ENCODE peak calls at places on chromosomes 3 and 15, in four cellular contexts. U is H1, X is IMR-90, E is mesenchymal stem cell. M is an unnamed sample.

GRCh38 chr3:113695426-113695817 is 1.0 kb downstream of the USF3 start:
- DNase-seq in U (no peak), E (no peak), X (peak), M (no peak)

GRCh38 chr3:127087441-127087840 is 104.5 kb downstream of the PLXNA1 start:
- DNase-seq in X (no peak), E (no peak), U (no peak), M (no peak)

GRCh38 chr3:172512363-172512762 is 10.9 kb downstream of the TNFSF10 start:
- DNase-seq in U (no peak), X (no peak), E (peak), M (no peak)

GRCh38 chr15:60932051-60932915 is 296.8 kb downstream of the RORA start:
- DNase-seq in E (peak), X (peak), U (no peak), M (peak)

GRCh38 chr3:126358038-126358815 is 1.0 kb upstream of the KLF15 start:
- DNase-seq in U (no peak), X (no peak), E (peak), M (peak)

GRCh38 chr15:81279621-81280051 is 44.3 kb downstream of the STARD5 start:
- DNase-seq in X (no peak), U (no peak), E (peak), M (peak)

GRCh38 chr3:15384510-15385237 is 42.7 kb downstream of the METTL6 start:
- DNase-seq in X (no peak), U (no peak), E (no peak), M (no peak)

GRCh38 chr3:198079771-198080520 is 119.9 kb downstream of the LMLN start:
- DNase-seq in U (peak), E (peak), X (peak), M (peak)

GRCh38 chr3:194170793-194171192 is 34.8 kb downstream of the HES1 start:
- DNase-seq in E (no peak), U (no peak), X (no peak), M (no peak)

GRCh38 chr3:62567097-62568021 is 194.0 kb upstream of the FEZF2 start:
- DNase-seq in U (no peak), E (peak), X (peak), M (no peak)

GRCh38 chr3:8456118-8456811 is 45.4 kb upstream of the LMCD1 start:
- DNase-seq in U (no peak), E (no peak), X (peak), M (no peak)

GRCh38 chr3:170839518-170840100 is 30.4 kb downstream of the RPL22L1 start:
- DNase-seq in X (peak), U (no peak), E (no peak), M (no peak)

GRCh38 chr15:99514306-99514705 is 51.5 kb upstream of the MEF2A start:
- DNase-seq in E (no peak), U (no peak), X (no peak), M (no peak)

DNA sequence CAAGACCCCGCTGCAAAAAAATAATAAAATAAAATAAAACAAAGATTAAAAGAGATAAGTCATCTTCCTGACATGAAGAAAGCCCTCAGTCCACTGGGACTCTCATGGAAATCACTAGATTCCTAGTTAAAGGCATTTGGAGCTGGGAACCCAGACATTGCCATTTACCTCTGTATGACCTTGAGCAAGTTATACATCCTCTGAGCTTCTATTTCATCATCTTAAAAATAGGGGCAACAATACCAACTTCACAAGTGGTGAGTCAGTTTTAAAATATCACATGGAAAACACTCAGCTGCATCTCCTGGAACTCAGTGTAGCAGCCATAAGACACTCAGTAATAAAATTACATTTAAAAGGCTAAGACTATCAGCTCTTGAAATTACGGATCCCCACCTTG is 334.8 kb downstream of the ERC2 start:
- DNase-seq in E (peak), X (peak), U (no peak), M (no peak)
- H3K14ac ChIP-seq in E (no peak), X (no peak), U (no peak), M (no peak)

DNA sequence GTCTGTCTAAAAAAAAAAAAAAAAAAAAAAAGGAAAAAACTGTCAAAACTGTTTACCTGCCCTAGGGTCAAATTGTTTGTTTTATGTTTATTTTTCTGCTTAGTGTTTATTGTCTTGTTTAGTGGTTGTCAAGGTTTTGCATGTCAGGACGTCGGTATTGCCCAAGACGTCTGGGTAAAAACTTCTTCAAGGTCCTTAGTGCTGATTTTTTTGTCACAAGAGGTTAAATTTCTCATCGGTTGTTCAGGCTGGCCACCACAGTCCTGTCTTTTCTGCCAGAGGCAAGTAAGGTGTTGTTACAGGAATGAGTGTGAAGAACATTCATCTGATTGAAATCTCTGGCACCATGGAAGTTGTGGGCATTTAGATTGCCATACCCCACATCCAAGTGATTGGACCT is 7.0 kb downstream of the DET1 start:
- DNase-seq in X (no peak), U (no peak), E (peak), M (no peak)
- H3K14ac ChIP-seq in X (no peak), U (no peak), E (no peak), M (no peak)

DNA sequence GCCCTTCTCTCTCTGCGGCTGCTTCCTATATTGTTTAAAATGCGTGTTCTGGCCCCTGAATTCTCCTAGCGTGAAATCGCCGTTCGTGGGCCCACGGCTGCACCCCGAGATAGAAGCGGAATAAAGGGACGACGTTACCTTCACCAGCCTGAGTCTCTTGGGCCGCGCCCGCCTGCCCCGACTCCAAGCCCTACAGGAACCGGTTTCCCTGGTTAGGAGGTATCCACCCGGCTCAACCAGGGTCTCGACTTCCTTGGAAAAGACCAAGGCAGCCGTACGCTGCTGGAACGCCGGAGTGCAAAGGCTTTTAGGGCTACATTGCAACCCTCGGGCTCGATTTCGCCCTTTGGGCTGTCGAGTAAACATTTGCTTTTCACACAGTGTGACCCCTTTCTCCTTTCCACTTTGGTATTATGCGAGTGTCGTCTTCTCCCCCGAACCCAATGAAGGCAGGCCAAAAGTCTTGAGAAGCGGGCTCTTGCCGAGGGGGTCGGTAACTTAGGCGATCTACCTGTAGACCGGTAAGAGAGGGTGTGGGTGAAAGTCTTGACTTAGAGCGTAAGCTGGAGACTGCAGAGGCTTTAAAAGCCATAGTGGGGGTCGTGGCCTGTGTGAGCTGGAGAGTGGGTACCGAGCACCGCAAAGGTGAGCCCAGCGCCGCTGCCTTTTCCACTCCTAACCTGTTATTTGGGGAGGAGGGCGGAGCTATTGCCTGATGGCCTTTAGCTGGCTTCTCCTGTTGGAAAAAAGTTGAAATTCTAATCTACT is 2.0 kb downstream of the TRIM71 start:
- DNase-seq in E (no peak), U (no peak), X (no peak), M (no peak)
- H3K14ac ChIP-seq in E (no peak), U (peak), X (no peak), M (peak)

GRCh38 chr15:96327155-96327741 is 3.3 kb upstream of the NR2F2 start:
- DNase-seq in E (peak), U (no peak), X (peak), M (peak)
- H3K14ac ChIP-seq in E (peak), U (no peak), X (peak), M (no peak)